ENCODE peak calls at places on chromosomes 6 and 20, in seven cellular contexts. G is ascending aorta, T is adrenal gland, L is endothelial cell of umbilical vein, U is fibroblast of the aortic adventitia, I is fibroblast of pulmonary artery, J is tibial nerve. S is an unnamed sample.

GRCh38 chr20:38466171-38466570 is 6.5 kb upstream of the RALGAPB start:
- DNase-seq in G (no peak), T (no peak), L (no peak), U (no peak), I (no peak), J (no peak), S (no peak)

GRCh38 chr6:39642300-39642699 is 82.9 kb downstream of the KIF6 start:
- DNase-seq in G (no peak), T (no peak), L (no peak), U (no peak), I (no peak), J (no peak), S (no peak)

GRCh38 chr20:33305591-33306057 is 22.6 kb downstream of the BPIFB1 start:
- DNase-seq in G (no peak), T (no peak), L (no peak), U (no peak), I (peak), J (no peak), S (no peak)

GRCh38 chr6:12648171-12648570 is 68.4 kb upstream of the PHACTR1 start:
- DNase-seq in G (no peak), T (no peak), L (no peak), U (no peak), I (no peak), J (no peak), S (no peak)

GRCh38 chr6:38973178-38974057 is 75.2 kb upstream of the GLP1R start:
- DNase-seq in G (no peak), T (peak), L (peak), U (peak), I (peak), J (no peak), S (peak)

GRCh38 chr6:33082702-33083101 is 6.9 kb downstream of the HLA-DPB1 start:
- DNase-seq in G (no peak), T (no peak), L (no peak), U (peak), I (no peak), J (no peak), S (peak)

GRCh38 chr6:148118303-148118702 is 224.3 kb upstream of the SASH1 start:
- DNase-seq in G (no peak), T (no peak), L (no peak), U (no peak), I (no peak), J (no peak), S (no peak)

GRCh38 chr20:4160761-4161305 is 145.5 kb upstream of the RNF24 start:
- DNase-seq in G (no peak), T (peak), L (no peak), U (peak), I (no peak), J (peak), S (peak)

GRCh38 chr6:27145731-27146455 is 101.6 kb upstream of the PRSS16 start:
- DNase-seq in G (peak), T (peak), L (peak), U (peak), I (peak), J (peak), S (peak)

GRCh38 chr6:17584241-17584803 is 15.8 kb upstream of the FAM8A1 start:
- DNase-seq in G (no peak), T (peak), L (peak), U (peak), I (peak), J (no peak), S (peak)
- TF ChIP-seq CTCF in G (peak), T (peak), L (peak), U (peak), I (peak), J (peak), S (peak)

DNA sequence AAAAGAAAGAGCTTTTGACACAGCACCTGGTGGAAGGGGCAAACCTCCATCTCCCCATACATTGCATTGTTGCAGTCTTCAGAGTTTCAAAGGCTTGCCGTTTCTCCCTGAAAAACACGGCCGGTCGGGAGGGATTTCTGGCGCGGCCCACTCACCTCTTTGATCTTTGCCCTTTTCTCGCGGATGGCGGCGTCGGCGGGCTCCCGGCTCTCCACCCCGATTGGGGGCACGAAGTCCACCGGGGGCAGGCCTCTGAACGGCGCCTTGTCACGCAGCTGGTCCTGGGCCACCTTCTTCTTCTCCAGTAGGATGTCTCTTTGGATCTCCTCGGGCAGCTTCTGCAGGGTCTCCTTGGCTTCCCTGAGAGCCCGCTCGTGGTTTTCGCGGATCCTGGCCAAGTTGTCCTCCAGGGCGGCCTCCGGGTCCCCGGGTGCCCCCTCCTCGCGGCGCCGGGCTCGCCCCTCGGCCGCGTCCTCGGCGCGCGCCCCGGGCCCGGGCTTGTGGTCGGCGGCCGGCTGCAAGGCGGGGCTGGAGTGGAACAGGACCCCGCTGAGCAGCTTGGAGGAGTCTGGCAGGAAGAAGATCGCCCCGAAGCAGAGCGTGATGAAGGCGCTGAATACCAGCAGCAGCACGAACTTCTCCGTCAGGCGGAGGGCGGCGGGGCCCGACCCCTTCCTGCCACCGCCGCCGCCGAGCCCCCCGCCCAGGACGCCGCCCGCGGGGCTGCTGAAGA is 1.1 kb downstream of the MAN1A1 start:
- DNase-seq in G (no peak), T (peak), L (peak), U (peak), I (no peak), J (no peak), S (no peak)
- H3K4me3 ChIP-seq in G (peak), T (peak), L (peak), U (peak), I (peak), J (peak), S (peak)

DNA sequence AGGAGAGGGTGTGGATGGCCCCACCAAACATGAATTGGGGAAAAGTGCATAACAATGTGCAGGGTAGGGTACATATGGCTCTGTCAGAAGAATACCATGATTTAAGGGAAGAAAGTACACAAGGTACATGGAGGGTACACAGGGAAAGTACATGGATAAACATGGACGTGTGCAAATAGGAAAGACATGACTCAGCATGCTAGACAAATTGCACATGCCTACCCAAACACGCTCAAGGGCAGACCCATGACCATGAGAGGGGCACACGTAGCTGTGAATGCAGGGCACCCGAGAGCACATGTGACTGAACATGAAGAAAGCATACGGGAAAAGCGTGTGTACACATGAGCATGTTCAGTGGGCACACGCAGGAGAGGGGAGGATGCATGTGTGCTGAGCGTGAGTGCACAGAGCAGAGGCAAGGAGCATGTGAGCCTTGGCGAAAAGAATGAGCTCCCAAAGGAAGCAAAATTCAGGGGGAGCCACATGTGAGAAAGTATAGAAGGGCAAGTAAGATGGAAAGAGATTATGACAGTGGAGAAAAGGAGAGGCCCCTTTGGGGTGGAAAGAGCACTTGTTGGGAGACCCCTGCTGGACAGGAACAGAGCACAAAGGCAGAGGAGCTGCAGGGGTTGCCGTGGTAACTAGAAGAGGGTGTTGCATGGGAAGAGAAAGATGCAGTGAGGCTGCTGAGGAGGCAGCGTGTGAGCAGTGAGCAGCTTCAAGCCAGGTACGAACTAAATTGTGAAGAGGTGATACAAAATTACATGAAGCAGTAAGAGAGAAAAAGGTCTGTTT is 17.8 kb downstream of the OR2H2 start:
- DNase-seq in G (no peak), T (no peak), L (no peak), U (no peak), I (peak), J (no peak), S (peak)
- TF ChIP-seq CTCF in G (no peak), T (no peak), L (no peak), U (no peak), I (peak), J (no peak), S (peak)

GRCh38 chr20:59756241-59756640 is 151.9 kb downstream of the PHACTR3 start:
- DNase-seq in G (no peak), T (no peak), L (no peak), U (no peak), I (no peak), J (no peak), S (no peak)
- H3K4me3 ChIP-seq in G (no peak), T (no peak), L (no peak), U (no peak), I (no peak), J (no peak), S (no peak)

GRCh38 chr20:17611540-17612286 is 41.8 kb downstream of the DSTN start:
- DNase-seq in G (no peak), T (peak), L (no peak), U (peak), I (no peak), J (no peak), S (peak)
- TF ChIP-seq CTCF in G (peak), T (no peak), L (peak), U (peak), I (peak), J (no peak), S (no peak)

GRCh38 chr6:158852312-158853071 is 33.3 kb upstream of the EZR start:
- DNase-seq in G (no peak), T (no peak), L (no peak), U (no peak), I (no peak), J (no peak), S (no peak)
- H3K4me3 ChIP-seq in G (no peak), T (no peak), L (no peak), U (no peak), I (no peak), J (no peak), S (no peak)

DNA sequence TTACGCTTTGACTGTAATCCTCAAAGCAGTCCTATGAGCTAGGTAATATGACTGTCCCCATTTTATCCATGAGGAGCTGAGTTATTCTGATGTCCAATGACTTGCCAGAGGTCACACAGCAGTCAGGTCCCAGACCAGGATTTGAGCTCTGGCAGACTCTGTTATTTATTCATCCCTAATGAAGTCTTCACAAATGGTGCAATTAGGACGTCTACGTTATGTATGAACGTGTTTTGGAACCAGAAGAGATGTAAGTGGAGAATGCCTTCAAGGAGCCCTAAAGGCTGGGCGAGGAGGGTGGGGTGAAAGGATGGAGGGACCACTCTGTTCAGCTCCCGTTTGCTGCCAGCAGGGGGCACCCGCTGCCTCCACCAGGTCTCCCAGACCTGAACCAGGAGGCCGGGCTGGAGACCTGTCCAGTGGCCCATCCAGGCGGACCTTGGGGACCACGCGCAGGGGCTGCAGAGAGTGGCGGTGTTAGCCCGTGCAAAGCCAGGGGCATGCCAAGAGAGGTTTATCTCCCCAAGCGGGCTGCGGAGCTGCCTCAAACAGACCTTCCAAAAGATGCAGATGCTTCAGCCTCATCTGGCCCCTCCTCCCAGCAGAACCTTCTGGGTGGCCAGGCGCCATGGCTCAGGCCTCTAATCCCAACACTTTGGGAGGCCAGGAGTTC is 15.2 kb upstream of the ZNF335 start:
- DNase-seq in G (no peak), T (peak), L (peak), U (peak), I (peak), J (peak), S (peak)
- TF ChIP-seq CTCF in G (peak), T (peak), L (peak), U (peak), I (peak), J (peak), S (peak)

GRCh38 chr6:144264270-144265060 is 20.7 kb upstream of the UTRN start:
- DNase-seq in G (no peak), T (peak), L (peak), U (peak), I (peak), J (no peak), S (peak)

GRCh38 chr6:144265061-144265357 is 20.1 kb upstream of the UTRN start:
- DNase-seq in G (no peak), T (no peak), L (peak), U (peak), I (peak), J (no peak), S (no peak)

GRCh38 chr6:144265390-144265789 is 19.7 kb upstream of the UTRN start:
- DNase-seq in G (no peak), T (no peak), L (peak), U (peak), I (peak), J (no peak), S (peak)

GRCh38 chr6:144263786-144264185 is 21.3 kb upstream of the UTRN start:
- DNase-seq in G (no peak), T (no peak), L (no peak), U (peak), I (no peak), J (no peak), S (peak)

GRCh38 chr6:144266091-144266649 is 19.0 kb upstream of the UTRN start:
- DNase-seq in G (no peak), T (peak), L (peak), U (peak), I (peak), J (peak), S (peak)
- H3K4me3 ChIP-seq in G (no peak), T (no peak), L (no peak), U (no peak), I (peak), J (no peak), S (no peak)

DNA sequence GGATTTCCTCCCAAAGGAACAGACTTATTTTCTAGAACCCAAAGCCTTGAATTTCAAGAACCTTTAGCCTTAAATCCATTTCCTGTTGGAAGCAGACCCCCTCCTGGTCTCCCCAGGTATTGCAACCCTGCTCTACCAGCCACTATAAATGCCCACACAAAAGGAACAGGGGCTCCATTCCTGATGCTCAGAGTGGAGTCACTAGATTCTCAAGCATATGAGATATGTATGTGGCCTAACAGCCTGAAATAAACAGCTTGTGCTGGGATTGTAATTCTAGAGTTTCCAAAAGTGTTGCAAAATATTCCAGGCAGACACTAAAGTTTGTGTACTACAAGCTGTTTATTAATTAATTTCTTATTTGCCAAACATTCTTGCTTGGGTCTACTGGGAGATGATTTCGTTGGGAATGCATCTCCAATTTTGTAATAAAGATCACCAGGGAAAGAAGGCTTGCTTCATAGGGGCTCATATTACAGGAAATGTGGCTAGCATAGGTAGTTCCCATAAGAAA is 44.8 kb downstream of the RIPOR3 start:
- DNase-seq in G (no peak), T (no peak), L (no peak), U (peak), I (peak), J (no peak), S (peak)
- TF ChIP-seq CTCF in G (no peak), T (no peak), L (peak), U (peak), I (peak), J (no peak), S (peak)